ENCODE peak calls at places on chromosomes 1 and 21, in five cellular contexts. B, X, M, I and J are unnamed samples.

GRCh38 chr21:35352066-35352770 is 303.1 kb upstream of the RUNX1 start:
- DNase-seq in B (no peak), X (no peak), I (no peak), M (no peak), J (no peak)

GRCh38 chr1:59502009-59502691 is 205.3 kb downstream of the FGGY start:
- DNase-seq in B (no peak), M (no peak), X (no peak), I (no peak), J (no peak)

GRCh38 chr1:58596631-58597052 is 19.6 kb upstream of the TACSTD2 start:
- DNase-seq in M (no peak), I (no peak), B (no peak), X (no peak), J (no peak)

GRCh38 chr1:165949335-165950130 is 122.1 kb downstream of the UCK2 start:
- DNase-seq in B (no peak), X (no peak), M (no peak), I (no peak), J (peak; percentile 27)

GRCh38 chr21:44353200-44353970 is at the start of gene TRPM2:
- DNase-seq in B (no peak), X (no peak), I (peak; percentile 70), M (no peak), J (no peak)

GRCh38 chr1:55490556-55490955 is 275.4 kb upstream of the USP24 start:
- DNase-seq in M (no peak), X (no peak), B (no peak), I (no peak), J (no peak)

GRCh38 chr1:108610073-108610472 is 50.2 kb downstream of the EEIG2 start:
- DNase-seq in B (no peak), I (no peak), X (no peak), M (no peak), J (no peak)

GRCh38 chr1:77889240-77889637 is 815 bp downstream of the NEXN start:
- DNase-seq in B (no peak), I (no peak), X (no peak), M (peak; percentile 12), J (no peak)

GRCh38 chr1:3000671-3001470 is 20.4 kb upstream of the ACTRT2 start:
- DNase-seq in M (no peak), B (peak; percentile 40), I (peak; percentile 10), X (no peak), J (peak; percentile 7)

GRCh38 chr1:175132456-175132855 is 60.1 kb downstream of the KIAA0040 start:
- DNase-seq in M (no peak), X (no peak), I (no peak), B (no peak), J (no peak)

GRCh38 chr1:107110346-107110745 is 30.5 kb upstream of the NTNG1 start:
- DNase-seq in I (no peak), X (no peak), B (no peak), M (no peak), J (no peak)

GRCh38 chr1:218499021-218499691 is 154.0 kb downstream of the TGFB2 start:
- DNase-seq in B (no peak), M (no peak), I (no peak), X (no peak), J (no peak)

GRCh38 chr1:86636898-86637297 is 67.5 kb upstream of the SH3GLB1 start:
- DNase-seq in M (no peak), I (no peak), X (no peak), B (no peak), J (no peak)

GRCh38 chr21:46109251-46110221 is 11.6 kb downstream of the COL6A2 start:
- DNase-seq in M (no peak), B (peak; percentile 61), X (no peak), I (peak; percentile 41), J (no peak)

GRCh38 chr1:234702342-234703000 is 92.5 kb upstream of the IRF2BP2 start:
- DNase-seq in B (peak; percentile 90), X (no peak), M (no peak), I (no peak), J (peak; percentile 59)

GRCh38 chr1:230086152-230086551 is 19.1 kb downstream of the GALNT2 start:
- DNase-seq in B (no peak), X (no peak), M (no peak), I (no peak), J (no peak)

GRCh38 chr21:18030248-18030647 is 211.1 kb upstream of the C21orf91 start:
- DNase-seq in X (no peak), B (no peak), M (no peak), I (no peak), J (no peak)

GRCh38 chr1:20366076-20366765 is 75.5 kb downstream of the VWA5B1 start:
- DNase-seq in I (peak; percentile 55), B (peak; percentile 59), X (no peak), M (no peak), J (peak; percentile 51)

GRCh38 chr1:13890766-13891165 is 190.8 kb downstream of the PRDM2 start:
- DNase-seq in M (no peak), X (no peak), B (no peak), I (no peak), J (no peak)

GRCh38 chr1:183553769-183554168 is 36.5 kb downstream of the NCF2 start:
- DNase-seq in B (no peak), I (no peak), M (no peak), X (no peak), J (no peak)

GRCh38 chr1:18263547-18264130 is 156.0 kb downstream of the IGSF21 start:
- DNase-seq in X (no peak), M (no peak), I (no peak), B (no peak), J (no peak)

GRCh38 chr1:213683529-213683928 is 304.2 kb upstream of the PROX1 start:
- DNase-seq in I (no peak), X (no peak), B (no peak), M (no peak), J (no peak)

GRCh38 chr1:9280015-9280860 is 12.5 kb upstream of the SPSB1 start:
- DNase-seq in M (peak; percentile 89), I (peak; percentile 81), B (peak; percentile 82), X (no peak), J (no peak)

GRCh38 chr1:201488817-201489581 is 17.9 kb downstream of the CSRP1 start:
- DNase-seq in B (peak; percentile 92), M (peak; percentile 88), X (no peak), I (no peak), J (no peak)

GRCh38 chr21:45018131-45019075 is 56.0 kb upstream of the ADARB1 start:
- DNase-seq in X (no peak), I (peak; percentile 44), B (peak; percentile 66), M (peak; percentile 8), J (no peak)

GRCh38 chr1:202967684-202968281 is 726 bp upstream of the CYB5R1 start:
- DNase-seq in I (no peak), B (no peak), X (no peak), M (no peak), J (no peak)

GRCh38 chr1:226599636-226600238 is 51.2 kb downstream of the STUM start:
- DNase-seq in B (peak; percentile 17), X (no peak), M (no peak), I (no peak), J (no peak)

GRCh38 chr1:30572192-30572591 is 151.2 kb downstream of the MATN1 start:
- DNase-seq in X (no peak), I (no peak), B (no peak), M (no peak), J (no peak)
- TF ChIP-seq CTCF in X (no peak), I (peak; percentile 40), B (no peak), M (no peak), J (no peak)

DNA sequence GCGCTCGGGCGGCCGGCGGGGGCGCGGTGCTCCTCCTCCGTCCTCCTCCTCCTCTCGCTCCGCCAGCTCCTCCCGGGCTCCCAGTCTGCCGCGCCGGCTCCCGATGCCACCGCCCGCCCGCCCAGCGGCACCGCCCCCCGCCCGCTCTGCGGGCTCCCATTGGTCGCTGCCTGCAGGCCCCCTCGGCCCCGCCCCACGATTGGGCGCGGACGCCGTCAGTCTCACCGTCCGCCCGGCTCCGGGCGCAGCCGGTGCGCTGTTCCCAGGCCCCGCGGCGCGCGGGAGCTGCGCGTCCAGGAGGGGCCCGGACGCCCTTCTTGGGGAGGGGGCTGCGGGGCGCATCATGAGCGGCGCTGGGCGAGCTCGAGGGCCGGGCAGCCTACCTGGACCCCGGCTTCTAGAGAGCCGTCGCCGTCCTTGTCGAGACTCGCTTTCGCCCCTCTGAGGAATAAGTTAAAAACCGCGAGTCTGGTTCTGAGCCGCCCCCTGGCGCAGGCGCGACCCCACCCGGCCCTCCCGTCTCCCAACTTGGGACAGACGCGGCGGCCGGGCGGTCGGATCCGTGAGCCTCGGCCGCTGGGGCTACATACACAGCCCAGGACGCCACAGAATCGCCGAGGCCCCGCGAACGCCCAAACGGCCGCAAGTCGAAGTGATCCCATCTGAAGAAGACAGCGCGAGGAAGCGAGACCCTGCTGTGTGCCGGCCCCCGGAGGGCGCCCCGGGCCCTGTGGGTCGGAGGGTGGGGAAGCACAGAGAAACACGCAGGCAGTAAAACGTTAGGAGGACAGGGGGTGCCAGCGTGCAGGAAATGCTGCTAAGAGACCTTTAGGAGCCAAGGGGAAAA is at the start of gene SIPA1L2:
- DNase-seq in B (peak; percentile 97), M (peak; percentile 97), X (peak; percentile 34), I (peak; percentile 96), J (peak; percentile 95)
- H3K27ac ChIP-seq in B (peak within 1 kb of the TSS; percentile 94), M (peak within 1 kb of the TSS; percentile 96), X (peak within 1 kb of the TSS; percentile 95), I (peak within 1 kb of the TSS; percentile 98), J (peak within 1 kb of the TSS; percentile 88)

GRCh38 chr1:116504308-116505156 is 66.3 kb downstream of the CD58 start:
- DNase-seq in M (peak; percentile 8), X (peak; percentile 51), B (peak; percentile 82), I (peak; percentile 80), J (peak; percentile 55)
- TF ChIP-seq POLR2A in M (no peak), X (no peak), B (no peak), I (no peak), J (no peak)

GRCh38 chr1:47179023-47179987 is 10.5 kb downstream of the PDZK1IP1 start:
- DNase-seq in I (peak; percentile 92), X (peak; percentile 24), M (peak; percentile 73), B (peak; percentile 92), J (peak; percentile 94)
- TF ChIP-seq CTCF in I (peak; percentile 93), X (peak; percentile 86), M (peak; percentile 78), B (peak; percentile 77), J (peak; percentile 85)

GRCh38 chr21:36990508-36991205 is 15.8 kb upstream of the RIPPLY3 start:
- DNase-seq in X (no peak), M (no peak), B (no peak), I (no peak), J (no peak)
- H3K27ac ChIP-seq in X (peak overlapping the region; percentile 90), M (peak overlapping the region; percentile 96), B (peak overlapping the region; percentile 86), I (peak overlapping the region; percentile 89), J (peak overlapping the region; percentile 86)